ENCODE peak calls at places on chromosome 18, in seven cellular contexts. R, C, G, F, D, N and Z are unnamed samples.

GRCh38 chr18:8450013-8450412 is 159.2 kb upstream of the RAB12 start:
- DNase-seq in R (no peak), G (no peak), F (peak), D (no peak), N (no peak), C (no peak), Z (no peak)

GRCh38 chr18:74598350-74599001 is 806 bp downstream of the ZNF407 start:
- DNase-seq in G (peak), D (peak), R (peak), C (peak), F (peak), N (no peak), Z (peak)

GRCh38 chr18:44679056-44679911 is 1.4 kb upstream of the SETBP1 start:
- DNase-seq in D (peak), G (peak), C (peak), N (peak), R (peak), F (peak), Z (peak)

GRCh38 chr18:46939337-46939963 is 22.0 kb downstream of the KATNAL2 start:
- DNase-seq in D (peak), C (peak), R (no peak), N (no peak), F (peak), G (no peak), Z (no peak)

GRCh38 chr18:48826806-48827205 is 124.0 kb downstream of the SMAD7 start:
- DNase-seq in N (no peak), D (peak), R (no peak), G (no peak), F (no peak), C (no peak), Z (no peak)

GRCh38 chr18:74669136-74669798 is 71.6 kb downstream of the ZNF407 start:
- DNase-seq in R (no peak), N (no peak), C (no peak), G (no peak), F (no peak), D (no peak), Z (no peak)

GRCh38 chr18:74488354-74488753 is 7.8 kb upstream of the CNDP2 start:
- DNase-seq in D (no peak), G (no peak), F (no peak), R (no peak), C (no peak), N (no peak), Z (no peak)

GRCh38 chr18:76496200-76496890 is 1.3 kb upstream of the ZNF516 start:
- DNase-seq in F (peak), N (peak), C (peak), G (no peak), D (peak), R (peak), Z (peak)

GRCh38 chr18:21599585-21600525 is 649 bp downstream of the ESCO1 start:
- DNase-seq in R (peak), N (no peak), F (peak), D (peak), C (peak), G (peak), Z (peak)

GRCh38 chr18:48563027-48563426 is 24.2 kb downstream of the CTIF start:
- DNase-seq in F (peak), N (peak), D (no peak), R (no peak), G (no peak), C (peak), Z (no peak)

GRCh38 chr18:74574916-74575315 is 22.8 kb upstream of the ZNF407 start:
- DNase-seq in N (no peak), D (no peak), F (no peak), C (no peak), R (no peak), G (no peak), Z (no peak)

GRCh38 chr18:61732854-61733253 is 160.0 kb downstream of the RNF152 start:
- DNase-seq in D (no peak), N (no peak), R (no peak), F (no peak), G (no peak), C (no peak), Z (no peak)

GRCh38 chr18:12307871-12308385 is at the start of gene TUBB6:
- DNase-seq in G (peak), R (no peak), D (peak), F (peak), N (no peak), C (peak), Z (peak)

GRCh38 chr18:72867721-72868665 is at the start of gene NETO1:
- DNase-seq in R (no peak), N (no peak), G (peak), C (peak), F (no peak), D (no peak), Z (peak)

GRCh38 chr18:46406539-46406932 is 250.5 kb downstream of the LOXHD1 start:
- DNase-seq in D (peak), N (no peak), G (no peak), R (no peak), F (peak), C (no peak), Z (no peak)

GRCh38 chr18:49697757-49698595 is 115.4 kb downstream of the ACAA2 start:
- DNase-seq in C (peak), F (no peak), G (no peak), N (no peak), D (no peak), R (no peak), Z (peak)

GRCh38 chr18:4581966-4582365 is 126.9 kb upstream of the DLGAP1 start:
- DNase-seq in F (no peak), G (no peak), D (no peak), R (no peak), N (no peak), C (no peak), Z (no peak)

GRCh38 chr18:22106536-22107292 is 62.7 kb upstream of the GATA6 start:
- DNase-seq in C (peak), R (no peak), D (no peak), N (no peak), F (peak), G (no peak), Z (no peak)

GRCh38 chr18:25875574-25875973 is 214.8 kb downstream of the SS18 start:
- DNase-seq in N (no peak), F (peak), D (no peak), R (no peak), G (no peak), C (no peak), Z (no peak)

GRCh38 chr18:45981852-45982251 is 14.7 kb upstream of the EPG5 start:
- DNase-seq in N (no peak), C (no peak), G (no peak), D (no peak), R (no peak), F (no peak), Z (no peak)

GRCh38 chr18:68316636-68317035 is 398.3 kb downstream of the TMX3 start:
- DNase-seq in F (peak), G (no peak), R (no peak), N (no peak), D (no peak), C (peak), Z (no peak)

GRCh38 chr18:2134364-2134763 is 436.9 kb downstream of the METTL4 start:
- DNase-seq in F (no peak), R (no peak), G (no peak), D (no peak), N (no peak), C (no peak), Z (no peak)
- TF ChIP-seq CTCF in F (no peak), R (peak), G (no peak), D (no peak), N (peak), C (peak), Z (no peak)

GRCh38 chr18:55579471-55579870 is 8.5 kb downstream of the TCF4 start:
- DNase-seq in G (no peak), D (no peak), N (no peak), R (no peak), F (no peak), C (no peak), Z (no peak)

GRCh38 chr18:55575066-55575465 is 12.9 kb downstream of the TCF4 start:
- DNase-seq in C (no peak), G (no peak), N (no peak), R (no peak), F (no peak), D (no peak), Z (no peak)

GRCh38 chr18:55579888-55580287 is 8.1 kb downstream of the TCF4 start:
- DNase-seq in C (no peak), R (no peak), G (no peak), N (no peak), D (no peak), F (no peak), Z (no peak)

GRCh38 chr18:55575949-55576348 is 12.0 kb downstream of the TCF4 start:
- DNase-seq in R (no peak), C (no peak), F (no peak), N (no peak), D (no peak), G (no peak), Z (no peak)

DNA sequence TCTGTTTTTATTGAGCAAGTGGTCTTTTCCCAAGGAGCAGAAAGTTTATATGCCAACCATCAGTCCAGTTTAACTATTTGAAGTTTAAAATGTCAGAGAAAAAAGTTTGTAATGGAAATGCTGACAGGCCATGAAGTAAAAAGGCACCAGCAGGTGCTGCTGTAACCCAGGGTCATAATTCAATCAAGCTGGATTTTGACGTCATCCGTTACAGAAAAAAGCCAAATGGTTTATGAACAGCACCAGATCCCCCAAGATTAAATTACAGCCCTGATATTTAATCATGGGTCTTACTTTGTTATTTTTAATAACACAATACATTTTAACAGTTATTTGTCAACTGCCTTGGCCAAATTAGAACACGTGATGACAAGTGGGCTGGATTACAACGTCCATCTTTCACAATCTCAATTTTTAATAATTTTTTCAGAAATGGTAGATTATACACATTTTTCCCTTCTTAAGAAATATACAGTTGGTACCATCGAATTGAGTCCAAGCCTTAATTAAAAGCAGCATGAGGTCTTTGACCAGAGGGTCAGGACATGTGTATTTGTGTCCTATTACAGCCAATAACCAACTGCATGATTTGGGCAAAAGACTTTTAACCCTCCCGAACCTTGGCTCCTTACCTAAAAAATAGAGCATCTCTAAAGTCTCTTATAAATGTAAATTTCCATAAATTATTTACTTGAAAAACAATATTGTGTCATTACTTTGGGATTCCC is 10.0 kb downstream of the TCF4 start:
- DNase-seq in F (peak), C (no peak), R (no peak), D (no peak), N (no peak), G (no peak), Z (no peak)
- TF ChIP-seq CTCF in F (peak), C (no peak), R (no peak), D (no peak), N (no peak), G (no peak), Z (no peak)

DNA sequence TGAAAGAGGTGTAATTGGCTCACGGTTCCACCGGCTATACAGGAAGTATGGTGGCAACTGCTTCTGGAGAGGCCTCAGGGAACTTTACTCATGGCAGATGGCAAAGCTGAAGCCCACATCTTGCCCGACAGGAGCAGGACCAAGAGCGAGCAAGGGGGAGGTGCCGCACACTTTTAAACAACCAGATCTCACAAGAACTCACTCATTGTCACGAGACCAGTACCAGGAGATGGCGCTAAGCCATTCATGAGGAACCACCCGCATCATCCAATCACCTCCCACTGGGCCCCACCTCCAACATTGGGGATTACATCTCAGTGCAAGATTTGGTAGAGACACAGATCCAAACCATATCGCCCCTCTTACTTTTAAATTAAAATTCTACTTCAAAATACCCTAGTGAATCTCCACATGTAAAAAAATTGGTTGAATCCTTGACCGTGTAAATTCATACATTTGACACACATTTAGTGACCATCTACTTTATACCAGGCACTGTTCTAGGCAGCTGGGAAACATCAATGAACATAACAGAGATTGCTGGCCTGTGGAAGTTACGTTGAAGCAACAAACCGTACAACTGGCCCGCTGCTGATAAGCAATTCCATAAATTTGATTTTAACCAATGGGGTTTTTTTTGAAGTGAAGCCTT is 87.6 kb downstream of the ALPK2 start:
- DNase-seq in C (no peak), F (peak), N (no peak), G (no peak), R (no peak), D (no peak), Z (no peak)
- TF ChIP-seq CTCF in C (peak), F (peak), N (peak), G (no peak), R (peak), D (no peak), Z (no peak)

GRCh38 chr18:63890226-63890949 is 2.9 kb downstream of the SERPINB2 start:
- DNase-seq in F (no peak), D (no peak), N (no peak), G (no peak), R (no peak), C (no peak), Z (no peak)

GRCh38 chr18:63889641-63890040 is 2.1 kb downstream of the SERPINB2 start:
- DNase-seq in R (no peak), F (no peak), N (no peak), G (no peak), C (no peak), D (no peak), Z (no peak)

GRCh38 chr18:63888473-63889190 is 1.1 kb downstream of the SERPINB2 start:
- DNase-seq in N (no peak), R (no peak), F (peak), C (no peak), G (no peak), D (no peak), Z (no peak)

GRCh38 chr18:63892544-63892943 is 5.0 kb downstream of the SERPINB2 start:
- DNase-seq in R (no peak), F (peak), D (no peak), G (no peak), N (no peak), C (no peak), Z (no peak)

GRCh38 chr18:63890950-63891304 is 3.4 kb downstream of the SERPINB2 start:
- DNase-seq in R (no peak), C (peak), D (no peak), F (no peak), G (peak), N (no peak), Z (no peak)
- TF ChIP-seq CTCF in R (no peak), C (no peak), D (no peak), F (no peak), G (peak), N (no peak), Z (no peak)

DNA sequence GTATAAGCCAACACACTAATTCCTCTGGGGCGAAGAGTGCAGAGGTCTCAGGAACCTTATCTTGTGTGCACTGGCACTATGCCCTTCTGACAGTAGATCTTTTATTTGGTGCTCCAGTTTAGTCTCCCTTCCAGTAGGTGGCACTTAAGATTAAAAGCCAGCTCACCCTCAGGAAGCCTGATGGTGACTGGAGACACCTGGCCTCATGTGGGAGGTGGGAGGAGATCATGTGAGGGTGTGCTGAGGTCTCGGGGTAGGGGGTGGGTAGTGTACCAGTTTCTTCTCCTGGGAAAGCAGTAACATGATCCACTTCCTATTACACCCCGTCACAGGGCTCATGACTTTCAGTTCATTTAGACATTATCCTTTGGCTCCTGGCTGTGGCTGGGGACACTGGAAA is 654.9 kb downstream of the ADCYAP1 start:
- DNase-seq in F (no peak), C (no peak), G (no peak), N (no peak), R (no peak), D (no peak), Z (no peak)
- TF ChIP-seq CTCF in F (no peak), C (no peak), G (no peak), N (no peak), R (no peak), D (no peak), Z (no peak)

GRCh38 chr18:7168408-7168807 is 50.8 kb upstream of the LAMA1 start:
- DNase-seq in D (no peak), C (no peak), G (no peak), F (no peak), N (no peak), R (no peak), Z (no peak)

GRCh38 chr18:7169601-7170000 is 52.0 kb upstream of the LAMA1 start:
- DNase-seq in C (no peak), F (no peak), G (no peak), R (no peak), N (no peak), D (no peak), Z (no peak)

GRCh38 chr18:7170292-7170691 is 52.7 kb upstream of the LAMA1 start:
- DNase-seq in C (no peak), R (no peak), F (no peak), G (no peak), N (no peak), D (no peak), Z (no peak)

GRCh38 chr18:7165846-7166393 is 48.3 kb upstream of the LAMA1 start:
- DNase-seq in D (no peak), N (no peak), G (no peak), F (no peak), R (no peak), C (no peak), Z (no peak)

DNA sequence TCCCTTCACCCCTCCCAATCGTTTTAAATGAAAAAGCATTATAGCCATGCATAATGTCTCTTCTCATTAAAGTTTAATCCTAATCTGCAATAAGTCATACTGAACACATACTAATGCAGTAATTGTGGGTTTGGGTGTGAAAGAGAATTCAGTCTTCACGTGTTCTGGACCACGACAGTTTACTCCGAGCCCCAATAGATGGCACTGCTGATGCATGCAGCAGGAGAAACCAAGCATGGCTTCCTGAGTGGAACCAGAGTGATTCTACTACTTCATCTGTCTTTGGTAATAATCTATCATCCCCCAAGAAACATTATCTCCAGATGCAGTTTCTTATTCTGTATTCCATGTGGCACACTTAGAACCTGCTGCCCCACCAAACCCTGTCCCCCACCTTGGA is 47.0 kb upstream of the LAMA1 start:
- DNase-seq in R (peak), F (peak), D (no peak), G (no peak), C (no peak), N (no peak), Z (no peak)
- TF ChIP-seq CTCF in R (peak), F (peak), D (no peak), G (no peak), C (peak), N (peak), Z (peak)

GRCh38 chr18:63909870-63910269 is 2.1 kb downstream of the SERPINB10 start:
- DNase-seq in G (no peak), F (peak), C (no peak), N (no peak), D (no peak), R (no peak), Z (no peak)
- TF ChIP-seq CTCF in G (no peak), F (no peak), C (no peak), N (no peak), D (no peak), R (no peak), Z (no peak)

GRCh38 chr18:58178476-58178875 is 134.4 kb downstream of the NEDD4L start:
- DNase-seq in G (no peak), C (no peak), D (no peak), N (peak), R (no peak), F (no peak), Z (no peak)

GRCh38 chr18:58176915-58177717 is 133.1 kb downstream of the NEDD4L start:
- DNase-seq in D (no peak), N (peak), R (no peak), C (peak), F (peak), G (no peak), Z (no peak)

GRCh38 chr18:58180172-58180571 is 136.1 kb downstream of the NEDD4L start:
- DNase-seq in N (no peak), G (no peak), C (no peak), R (no peak), D (no peak), F (no peak), Z (no peak)

GRCh38 chr18:58175122-58175687 is 131.2 kb downstream of the NEDD4L start:
- DNase-seq in R (no peak), G (no peak), C (no peak), F (no peak), D (no peak), N (no peak), Z (no peak)

GRCh38 chr18:58177886-58178470 is 134.0 kb downstream of the NEDD4L start:
- DNase-seq in N (no peak), D (no peak), F (no peak), R (no peak), G (no peak), C (no peak), Z (no peak)
- TF ChIP-seq CTCF in N (no peak), D (no peak), F (no peak), R (no peak), G (no peak), C (no peak), Z (no peak)

GRCh38 chr18:24427484-24427883 is 1.0 kb downstream of the IMPACT start:
- DNase-seq in C (peak), R (no peak), D (no peak), F (peak), N (no peak), G (no peak), Z (peak)

GRCh38 chr18:24426398-24427294 is at the start of gene IMPACT:
- DNase-seq in F (peak), N (peak), C (peak), G (peak), R (no peak), D (peak), Z (peak)

GRCh38 chr18:24429188-24429587 is 2.7 kb downstream of the IMPACT start:
- DNase-seq in D (no peak), C (no peak), F (no peak), G (no peak), R (no peak), N (no peak), Z (no peak)

GRCh38 chr18:24426073-24426397 is 435 bp upstream of the IMPACT start:
- DNase-seq in D (no peak), N (no peak), C (no peak), G (no peak), R (no peak), F (no peak), Z (no peak)

GRCh38 chr18:24428709-24429108 is 2.2 kb downstream of the IMPACT start:
- DNase-seq in R (no peak), D (no peak), N (no peak), G (no peak), C (no peak), F (peak), Z (no peak)
- TF ChIP-seq CTCF in R (peak), D (no peak), N (no peak), G (no peak), C (peak), F (peak), Z (no peak)